ENCODE peak calls at places on chromosomes 11 and 22, in eight cellular contexts. E is fibroblast of lung, T is sigmoid colon, P is ascending aorta, C is RWPE1, S is A549, G is aorta, V is coronary artery. O is an unnamed sample.

GRCh38 chr11:14980854-14981253 is 8.7 kb upstream of the CALCA start:
- DNase-seq in G (no peak), E (peak; percentile 46), C (no peak), S (no peak), T (no peak), P (no peak), V (no peak), O (no peak)

GRCh38 chr11:34953955-34954354 is 37.5 kb downstream of the PDHX start:
- DNase-seq in E (no peak), C (no peak), V (no peak), S (no peak), G (no peak), P (no peak), T (no peak), O (no peak)

GRCh38 chr22:22070371-22070824 is 87.8 kb upstream of the TOP3B start:
- DNase-seq in G (no peak), V (peak; percentile 58), E (no peak), C (peak; percentile 68), S (no peak), T (no peak), P (no peak), O (peak; percentile 83)

GRCh38 chr22:23138584-23139469 is 3.0 kb downstream of the RSPH14 start:
- DNase-seq in S (no peak), V (no peak), C (no peak), G (no peak), T (no peak), E (no peak), P (no peak), O (peak; percentile 48)

GRCh38 chr11:34359548-34359891 is 1.7 kb upstream of the ABTB2 start:
- DNase-seq in P (no peak), E (no peak), S (no peak), V (no peak), T (no peak), C (no peak), G (no peak), O (no peak)

GRCh38 chr11:44032304-44033085 is 15.3 kb upstream of the ACCSL start:
- DNase-seq in E (peak; percentile 38), P (peak; percentile 83), G (peak; percentile 88), V (peak; percentile 93), C (no peak), S (no peak), T (no peak), O (no peak)

GRCh38 chr11:8333431-8334401 is 70.0 kb upstream of the LMO1 start:
- DNase-seq in G (no peak), E (no peak), S (peak; percentile 35), C (peak; percentile 84), P (no peak), V (no peak), T (no peak), O (no peak)

GRCh38 chr11:86663741-86664140 is 8.7 kb downstream of the ME3 start:
- DNase-seq in P (no peak), G (no peak), S (no peak), V (no peak), E (peak; percentile 51), C (no peak), T (no peak), O (no peak)

GRCh38 chr22:45576273-45576625 is 73.6 kb downstream of the FBLN1 start:
- DNase-seq in T (no peak), S (no peak), E (no peak), V (no peak), G (peak; percentile 55), P (no peak), C (no peak), O (no peak)

GRCh38 chr22:36885474-36885873 is 24.7 kb downstream of the NCF4 start:
- DNase-seq in C (no peak), V (no peak), G (no peak), E (no peak), T (no peak), P (no peak), S (no peak), O (no peak)

GRCh38 chr11:110290591-110291334 is 5.7 kb downstream of the RDX start:
- DNase-seq in S (no peak), G (no peak), C (no peak), P (no peak), T (no peak), V (no peak), E (no peak), O (no peak)

DNA sequence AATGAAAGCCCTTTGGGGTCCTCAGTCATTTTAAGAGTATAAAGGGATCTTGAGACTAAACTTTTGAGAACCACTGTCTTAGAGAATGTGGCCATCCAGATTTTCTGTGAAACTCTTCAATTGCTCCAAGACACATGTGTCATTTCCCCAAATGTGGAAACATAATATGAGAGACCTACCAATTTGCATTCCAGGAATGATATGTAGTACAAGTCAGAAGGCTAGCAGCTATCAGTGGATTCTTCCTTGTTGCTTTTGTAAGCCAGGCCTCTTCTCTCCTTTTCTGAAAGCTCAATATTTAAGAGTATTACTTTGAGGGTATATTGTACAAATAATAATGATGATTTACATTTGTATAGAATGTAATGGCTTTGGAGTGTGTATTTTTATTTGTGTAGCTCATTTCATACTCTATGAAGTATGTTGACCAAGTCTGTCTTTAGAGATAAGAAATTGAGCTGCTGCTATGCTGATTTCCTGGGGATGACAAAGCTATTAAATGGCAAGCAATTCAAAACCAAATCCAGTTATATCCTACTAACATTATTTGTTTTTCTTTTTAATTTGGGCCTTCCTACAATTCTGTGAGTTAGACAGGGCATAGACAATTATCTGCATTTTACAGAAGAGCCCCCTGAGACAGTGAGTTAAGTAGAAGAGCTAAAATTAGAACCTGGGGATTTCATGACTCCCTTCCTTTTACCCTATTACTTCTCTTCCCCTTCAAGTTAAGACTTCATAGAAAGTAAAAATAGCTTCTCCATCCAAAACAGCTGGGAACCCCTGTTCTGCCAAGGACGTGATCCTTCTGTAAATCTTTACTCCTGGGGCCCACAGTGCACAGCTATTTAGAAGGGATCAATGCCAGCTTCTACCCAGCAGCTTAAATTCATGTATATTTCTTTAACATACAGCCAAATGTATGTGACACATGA is 131.9 kb downstream of the WNT11 start:
- DNase-seq in P (no peak), E (no peak), T (no peak), S (no peak), C (no peak), V (no peak), G (no peak), O (no peak)
- H3K27ac ChIP-seq in P (no peak overlapping the region), E (peak overlapping the region; percentile 5), T (peak overlapping the region; percentile 0), S (no peak overlapping the region), C (no peak overlapping the region), V (no peak overlapping the region), G (no peak overlapping the region), O (no peak overlapping the region)

DNA sequence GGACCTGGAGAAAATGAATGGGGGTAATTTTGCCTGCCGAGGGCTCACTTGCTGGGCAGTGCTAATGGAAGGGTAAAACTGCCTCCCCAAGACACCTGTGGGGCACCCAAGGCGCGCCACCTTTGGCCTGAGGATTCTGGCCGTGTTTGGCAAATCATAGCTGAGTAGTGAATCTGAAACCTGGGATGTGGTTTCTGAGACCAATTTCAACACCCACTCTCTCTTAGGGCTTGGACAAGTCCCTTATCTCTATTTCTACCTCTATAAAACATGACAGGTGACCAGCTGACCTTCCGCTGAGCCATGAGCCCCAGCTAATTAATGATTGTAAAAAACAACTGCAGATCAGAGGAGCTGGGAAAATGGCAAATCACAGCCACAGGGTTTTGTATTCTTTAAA is 1.5 kb upstream of the PACSIN3 start:
- DNase-seq in G (no peak), P (no peak), V (no peak), E (no peak), C (no peak), S (no peak), T (no peak), O (no peak)
- H3K27ac ChIP-seq in G (peak overlapping the region; percentile 46), P (peak overlapping the region; percentile 95), V (peak overlapping the region; percentile 92), E (no peak overlapping the region), C (peak overlapping the region; percentile 98), S (peak overlapping the region; percentile 98), T (peak overlapping the region; percentile 94), O (peak overlapping the region; percentile 89)

DNA sequence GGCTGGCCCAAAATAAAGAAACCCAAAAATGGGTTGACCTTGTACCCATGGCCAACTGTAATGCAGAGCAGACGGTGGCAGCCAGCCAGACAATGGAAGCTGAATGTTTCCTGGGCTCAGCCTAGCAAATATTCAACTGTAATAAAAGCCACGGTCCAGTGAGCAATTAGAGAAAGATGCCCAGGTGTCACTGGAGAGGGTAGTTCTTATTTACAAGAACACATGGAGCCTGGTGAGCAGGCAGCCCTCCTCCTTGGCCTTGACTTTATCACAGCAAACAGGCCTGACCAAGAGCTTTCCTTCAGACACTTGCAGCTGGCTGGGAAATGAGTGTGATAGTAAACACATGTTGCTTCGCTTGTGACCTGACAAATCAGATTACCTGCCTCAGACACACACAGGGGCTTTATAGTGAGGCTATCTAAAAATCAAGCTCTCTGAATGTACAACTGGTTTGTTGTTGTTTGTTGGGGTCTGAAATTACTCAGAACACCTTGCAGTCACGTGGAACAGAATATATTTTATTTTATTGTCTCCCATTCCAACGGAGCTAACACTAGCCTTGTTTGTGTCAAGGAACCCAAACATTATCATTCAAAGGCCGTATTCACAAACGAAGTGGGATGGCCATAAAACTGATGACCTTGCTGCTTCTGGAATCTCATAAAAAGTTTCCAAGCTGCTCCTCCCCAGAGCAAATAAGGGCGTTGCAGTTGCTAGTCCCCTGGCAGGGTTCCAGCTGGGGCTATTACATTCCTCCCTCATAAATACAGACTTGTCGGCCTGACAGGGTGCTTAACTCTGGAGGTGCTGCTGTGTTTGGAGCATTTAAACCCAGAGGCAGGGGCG is 161.1 kb downstream of the BBOX1 start:
- DNase-seq in V (no peak), P (no peak), G (peak; percentile 85), C (peak; percentile 82), E (peak; percentile 79), T (peak; percentile 98), S (peak; percentile 76), O (peak; percentile 84)
- H3K27ac ChIP-seq in V (no peak overlapping the region), P (no peak overlapping the region), G (no peak overlapping the region), C (peak overlapping the region; percentile 75), E (no peak overlapping the region), T (no peak overlapping the region), S (peak overlapping the region; percentile 80), O (peak overlapping the region; percentile 58)

GRCh38 chr11:47171057-47171838 is 5.4 kb downstream of the ARFGAP2 start:
- DNase-seq in S (no peak), E (no peak), P (no peak), T (no peak), C (no peak), V (no peak), G (no peak), O (no peak)
- H3K27ac ChIP-seq in S (no peak overlapping the region), E (no peak overlapping the region), P (no peak overlapping the region), T (peak overlapping the region; percentile 70), C (peak overlapping the region; percentile 15), V (no peak overlapping the region), G (no peak overlapping the region), O (no peak overlapping the region)